ENCODE peak calls at places on chromosome 20, in four cellular contexts. S is WTC11, U is HepG2, A is GM12878. M is an unnamed sample.

GRCh38 chr20:15248618-15249395 is 911.4 kb upstream of the FLRT3 start:
- DNase-seq in S (no peak), U (no peak), A (no peak), M (no peak)

GRCh38 chr20:39309458-39309857 is 347.3 kb downstream of the DHX35 start:
- DNase-seq in S (no peak), U (no peak), A (no peak), M (no peak)

GRCh38 chr20:12083269-12083668 is 165.6 kb downstream of the BTBD3 start:
- DNase-seq in S (no peak), U (no peak), A (no peak), M (no peak)

GRCh38 chr20:21435576-21435975 is 38.2 kb upstream of the NKX2-4 start:
- DNase-seq in S (peak), U (no peak), A (no peak), M (no peak)

GRCh38 chr20:40470313-40471260 is 218.4 kb downstream of the MAFB start:
- DNase-seq in S (no peak), U (no peak), A (no peak), M (no peak)

GRCh38 chr20:63955846-63956663 is at the start of gene UCKL1:
- DNase-seq in S (peak), U (peak), A (no peak), M (peak)

GRCh38 chr20:32539817-32540675 is 45.1 kb downstream of the NOL4L start:
- DNase-seq in S (no peak), U (peak), A (no peak), M (no peak)

GRCh38 chr20:34586488-34587163 is 28.1 kb downstream of the MAP1LC3A start:
- DNase-seq in S (no peak), U (peak), A (no peak), M (no peak)

GRCh38 chr20:13220194-13220856 is 749 bp upstream of the ISM1 start:
- DNase-seq in S (peak), U (no peak), A (no peak), M (no peak)

GRCh38 chr20:20491110-20491783 is 123.3 kb downstream of the INSM1 start:
- DNase-seq in S (no peak), U (no peak), A (no peak), M (no peak)

GRCh38 chr20:32780749-32781402 is 18.7 kb downstream of the DNMT3B start:
- DNase-seq in S (no peak), U (no peak), A (no peak), M (no peak)

GRCh38 chr20:19794941-19795340 is 36.9 kb downstream of the RIN2 start:
- DNase-seq in S (no peak), U (no peak), A (no peak), M (no peak)

GRCh38 chr20:8722277-8722928 is 346.5 kb upstream of the PLCB4 start:
- DNase-seq in S (peak), U (peak), A (peak), M (peak)

GRCh38 chr20:25725639-25726038 is 29.0 kb upstream of the ZNF337 start:
- DNase-seq in S (no peak), U (no peak), A (no peak), M (no peak)

GRCh38 chr20:45459606-45460005 is 9.9 kb upstream of the WFDC2 start:
- DNase-seq in S (no peak), U (no peak), A (no peak), M (peak)

GRCh38 chr20:50597406-50597969 is 87.3 kb downstream of the PTPN1 start:
- DNase-seq in S (no peak), U (no peak), A (no peak), M (no peak)

GRCh38 chr20:7695622-7696021 is 244.6 kb downstream of the HAO1 start:
- DNase-seq in S (no peak), U (no peak), A (no peak), M (no peak)

DNA sequence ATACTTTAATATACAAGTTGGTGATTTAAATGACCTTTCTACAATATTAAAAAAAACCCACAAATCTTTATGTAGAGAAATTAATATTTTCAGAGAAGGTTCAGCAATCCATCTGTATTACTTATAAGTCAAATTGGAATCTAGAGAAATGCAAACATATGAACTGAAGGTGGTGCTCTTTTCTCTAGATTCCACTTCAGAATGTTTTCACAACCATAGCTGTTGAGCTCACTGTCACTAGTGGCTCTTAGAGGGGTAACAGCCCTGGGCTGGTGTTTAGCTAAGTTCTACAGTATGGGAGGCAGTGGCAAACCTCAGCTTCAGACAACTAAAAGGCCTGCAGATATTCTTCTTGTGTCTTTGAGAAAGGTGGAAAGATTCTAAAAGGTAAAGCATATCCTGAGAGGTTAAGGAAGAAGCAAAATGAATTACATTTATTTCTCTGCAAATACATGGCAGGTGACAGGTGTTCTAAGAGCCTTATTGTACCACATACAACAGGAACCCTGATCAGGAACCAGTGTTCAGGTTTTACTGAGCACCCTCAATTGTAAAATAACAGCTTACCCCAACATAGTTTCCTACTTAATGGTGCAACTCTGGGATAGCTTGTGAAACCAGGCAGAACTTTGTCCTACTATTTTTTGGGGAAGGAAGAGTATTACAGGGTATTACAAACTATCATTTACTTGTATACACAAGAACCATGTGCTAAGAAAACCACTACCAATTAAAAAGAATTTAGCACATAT is 56.6 kb upstream of the SAMHD1 start:
- DNase-seq in S (no peak), U (peak), A (no peak), M (no peak)
- TF ChIP-seq CBFB in S (no peak), U (no peak), A (no peak), M (no peak)

DNA sequence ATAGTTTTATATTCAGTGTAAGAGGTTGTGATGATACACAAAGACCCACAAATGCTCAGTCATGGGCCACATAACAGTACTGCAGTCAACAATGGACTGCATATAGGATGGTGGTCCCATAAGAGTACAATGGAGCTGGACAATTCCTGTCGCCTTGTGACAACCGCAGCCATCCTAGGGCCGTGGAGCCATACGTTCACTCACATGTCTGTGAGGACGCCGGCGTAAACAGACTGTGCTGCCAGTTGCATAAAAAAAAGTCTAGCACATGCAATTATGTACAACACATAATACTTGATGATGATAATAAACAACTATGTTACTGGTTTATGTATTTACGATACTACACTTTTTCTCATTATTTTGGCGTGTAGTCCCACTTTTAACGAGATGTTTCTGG is 30.9 kb downstream of the BFSP1 start:
- DNase-seq in S (no peak), U (no peak), A (no peak), M (no peak)
- TF ChIP-seq CBFB in S (no peak), U (no peak), A (no peak), M (no peak)

GRCh38 chr20:52585333-52585732 is 386.8 kb upstream of the TSHZ2 start:
- DNase-seq in S (no peak), U (no peak), A (no peak), M (no peak)
- TF ChIP-seq CBFB in S (no peak), U (no peak), A (no peak), M (no peak)

GRCh38 chr20:62910217-62910766 is 16.0 kb downstream of the DIDO1 start:
- DNase-seq in S (no peak), U (no peak), A (no peak), M (no peak)
- TF ChIP-seq CBFB in S (no peak), U (no peak), A (no peak), M (no peak)

GRCh38 chr20:62286493-62287064 is 16.2 kb upstream of the ADRM1 start:
- DNase-seq in S (no peak), U (no peak), A (no peak), M (no peak)
- TF ChIP-seq CBFB in S (no peak), U (no peak), A (no peak), M (no peak)

GRCh38 chr20:57437672-57438330 is 46.6 kb downstream of the RBM38 start:
- DNase-seq in S (no peak), U (no peak), A (no peak), M (no peak)

GRCh38 chr20:57438552-57438951 is 47.4 kb downstream of the RBM38 start:
- DNase-seq in S (no peak), U (no peak), A (no peak), M (no peak)

GRCh38 chr20:57439993-57440392 is 48.8 kb downstream of the RBM38 start:
- DNase-seq in S (no peak), U (no peak), A (no peak), M (no peak)

GRCh38 chr20:57440678-57441509 is 49.7 kb downstream of the RBM38 start:
- DNase-seq in S (peak), U (no peak), A (no peak), M (no peak)

GRCh38 chr20:57439432-57439831 is 48.2 kb downstream of the RBM38 start:
- DNase-seq in S (no peak), U (no peak), A (no peak), M (no peak)
- TF ChIP-seq CBFB in S (no peak), U (no peak), A (no peak), M (no peak)

GRCh38 chr20:58751956-58752355 is 59.4 kb downstream of the NPEPL1 start:
- DNase-seq in S (no peak), U (no peak), A (no peak), M (no peak)
- TF ChIP-seq CBFB in S (no peak), U (no peak), A (no peak), M (no peak)

GRCh38 chr20:62064788-62065668 is 653 bp downstream of the TAF4 start:
- DNase-seq in S (no peak), U (no peak), A (no peak), M (peak)
- TF ChIP-seq CBFB in S (no peak), U (no peak), A (no peak), M (no peak)

DNA sequence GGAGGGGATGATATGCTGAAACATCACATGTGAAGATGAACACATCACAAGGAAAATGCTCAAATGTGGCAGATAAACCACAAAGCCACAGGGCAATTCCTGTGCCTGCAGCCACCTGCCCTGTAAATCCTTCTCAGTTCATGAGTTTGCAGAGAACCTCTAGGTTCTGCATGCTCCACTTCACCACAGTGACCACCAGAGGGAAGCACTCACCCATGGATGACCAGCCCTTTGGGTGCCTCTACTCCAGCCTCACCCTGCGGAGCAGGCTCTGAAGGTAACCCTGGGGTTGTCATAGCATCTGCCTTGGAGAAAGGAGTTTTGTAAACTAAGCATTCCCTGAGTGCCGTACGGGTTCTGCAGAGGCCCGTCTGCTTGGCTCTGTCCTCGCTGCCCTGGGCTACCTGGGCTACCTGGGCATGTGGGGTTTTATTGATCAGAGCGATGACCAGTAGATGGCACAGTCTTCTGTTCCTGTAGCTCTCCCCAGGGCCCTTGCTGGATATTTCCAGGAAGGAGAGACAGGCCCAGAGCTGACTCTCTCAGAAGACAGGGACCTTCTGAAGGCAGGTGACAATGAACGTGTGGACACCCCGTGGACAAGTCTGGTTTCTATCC is 31.7 kb upstream of the CST1 start:
- DNase-seq in S (no peak), U (no peak), A (no peak), M (peak)
- TF ChIP-seq CBFB in S (no peak), U (no peak), A (no peak), M (no peak)

M was measured in K562.